ENCODE peak calls at places on chromosomes 1 and 21, in seven cellular contexts. O, D, W, A, S, Z and N are unnamed samples.

GRCh38 chr21:34113842-34114241 is 40.5 kb downstream of the MRPS6 start:
- DNase-seq in S (no peak), O (no peak), Z (no peak), A (no peak), W (no peak), D (no peak), N (no peak)

GRCh38 chr1:26991310-26992116 is 2.0 kb upstream of the TRNP1 start:
- DNase-seq in Z (peak), O (no peak), D (no peak), S (peak), A (no peak), W (no peak), N (no peak)

GRCh38 chr21:41283211-41283818 is 33.3 kb upstream of the FAM3B start:
- DNase-seq in S (peak), W (peak), A (peak), Z (peak), D (peak), O (no peak), N (peak)

GRCh38 chr1:211326528-211327340 is at the start of gene TRAF5:
- DNase-seq in D (no peak), S (peak), W (peak), O (no peak), A (no peak), Z (no peak), N (peak)

GRCh38 chr1:92502247-92502646 is 15.5 kb upstream of the GFI1 start:
- DNase-seq in Z (no peak), S (no peak), O (no peak), W (no peak), D (no peak), A (no peak), N (no peak)

GRCh38 chr1:76864383-76864782 is 2.9 kb upstream of the ST6GALNAC5 start:
- DNase-seq in A (no peak), S (no peak), Z (no peak), D (no peak), O (no peak), W (no peak), N (no peak)

GRCh38 chr1:241460098-241460873 is 59.3 kb downstream of the FH start:
- DNase-seq in S (no peak), W (no peak), O (no peak), Z (no peak), A (no peak), D (no peak), N (no peak)

GRCh38 chr1:12475158-12475934 is 142.7 kb downstream of the DHRS3 start:
- DNase-seq in S (peak), Z (peak), O (no peak), D (no peak), A (no peak), W (no peak), N (no peak)

GRCh38 chr21:29072873-29073221 is 601 bp downstream of the CCT8 start:
- DNase-seq in Z (peak), A (no peak), S (peak), W (peak), O (no peak), D (no peak), N (no peak)

GRCh38 chr1:33460947-33461629 is 11.4 kb upstream of the ZSCAN20 start:
- DNase-seq in Z (no peak), W (no peak), D (no peak), S (no peak), O (no peak), A (peak), N (no peak)

GRCh38 chr1:174225499-174226204 is 66.3 kb downstream of the RABGAP1L start:
- DNase-seq in W (no peak), O (no peak), Z (no peak), D (no peak), A (no peak), S (no peak), N (no peak)

GRCh38 chr1:39933956-39934941 is 20.7 kb upstream of the MFSD2A start:
- DNase-seq in O (no peak), A (no peak), W (no peak), S (no peak), D (no peak), Z (peak), N (no peak)

GRCh38 chr1:89381617-89382016 is 17.8 kb downstream of the GBP6 start:
- DNase-seq in D (no peak), W (no peak), A (no peak), O (no peak), S (peak), Z (peak), N (no peak)

GRCh38 chr1:228650946-228651345 is 84.3 kb upstream of the RHOU start:
- DNase-seq in S (no peak), W (no peak), A (no peak), O (no peak), Z (no peak), D (no peak), N (no peak)

GRCh38 chr21:44854391-44854663 is 19.2 kb downstream of the PTTG1IP start:
- DNase-seq in O (no peak), D (no peak), W (no peak), S (peak), Z (no peak), A (no peak), N (no peak)

GRCh38 chr1:109133815-109134214 is 19.9 kb downstream of the ELAPOR1 start:
- DNase-seq in W (no peak), S (no peak), Z (no peak), D (no peak), O (no peak), A (no peak), N (no peak)

GRCh38 chr1:244057474-244058385 is 6.6 kb downstream of the ZBTB18 start:
- DNase-seq in A (no peak), O (no peak), S (no peak), D (no peak), Z (no peak), W (no peak), N (no peak)

GRCh38 chr1:41539999-41540398 is 55.5 kb upstream of the EDN2 start:
- DNase-seq in O (no peak), D (no peak), W (no peak), A (no peak), S (no peak), Z (no peak), N (no peak)

GRCh38 chr1:45348966-45349677 is 8.9 kb upstream of the MUTYH start:
- DNase-seq in O (no peak), Z (no peak), W (no peak), S (no peak), D (no peak), A (no peak), N (peak)

GRCh38 chr1:180231506-180232420 is 1.7 kb downstream of the LHX4 start:
- DNase-seq in A (no peak), D (peak), Z (no peak), W (peak), O (no peak), S (peak), N (peak)

GRCh38 chr1:94540440-94541174 is 952 bp downstream of the F3 start:
- DNase-seq in S (no peak), O (no peak), A (no peak), W (no peak), D (no peak), Z (no peak), N (no peak)

GRCh38 chr1:29235955-29236742 is at the start of gene PTPRU:
- DNase-seq in D (no peak), A (no peak), W (peak), O (no peak), S (peak), Z (peak), N (peak)

GRCh38 chr21:26280715-26281310 is 110.2 kb upstream of the APP start:
- DNase-seq in D (no peak), Z (no peak), W (peak), A (no peak), O (no peak), S (no peak), N (peak)

GRCh38 chr1:24850353-24850905 is 79.6 kb downstream of the RUNX3 start:
- DNase-seq in A (no peak), D (no peak), O (no peak), S (no peak), W (no peak), Z (no peak), N (no peak)

GRCh38 chr1:211830055-211830329 is 571 bp downstream of the LPGAT1 start:
- DNase-seq in D (no peak), Z (no peak), S (no peak), W (no peak), A (no peak), O (no peak), N (no peak)

GRCh38 chr1:219257751-219258150 is 84.1 kb downstream of the LYPLAL1 start:
- DNase-seq in Z (no peak), W (no peak), D (no peak), S (no peak), O (no peak), A (no peak), N (no peak)

GRCh38 chr1:54788462-54788861 is 12.7 kb downstream of the TTC22 start:
- DNase-seq in Z (no peak), W (no peak), S (no peak), A (no peak), O (no peak), D (no peak), N (no peak)

GRCh38 chr1:54792686-54793282 is 8.3 kb downstream of the TTC22 start:
- DNase-seq in A (no peak), D (no peak), O (no peak), W (peak), S (no peak), Z (no peak), N (no peak)

GRCh38 chr1:54794401-54795099 is 6.6 kb downstream of the TTC22 start:
- DNase-seq in Z (peak), D (no peak), W (no peak), A (no peak), S (no peak), O (no peak), N (peak)

GRCh38 chr1:54795100-54795665 is 5.9 kb downstream of the TTC22 start:
- DNase-seq in W (peak), D (no peak), Z (no peak), S (no peak), A (no peak), O (no peak), N (peak)

GRCh38 chr1:54791880-54792522 is 9.1 kb downstream of the TTC22 start:
- DNase-seq in O (no peak), D (peak), A (no peak), W (peak), S (peak), Z (peak), N (no peak)
- TF ChIP-seq JUND in O (no peak), D (no peak), A (no peak), W (no peak), S (no peak), Z (no peak), N (no peak)

GRCh38 chr1:8539683-8540082 is 221.8 kb downstream of the SLC45A1 start:
- DNase-seq in D (no peak), A (no peak), W (no peak), Z (no peak), S (no peak), O (no peak), N (no peak)
- TF ChIP-seq JUND in D (no peak), A (no peak), W (no peak), Z (no peak), S (no peak), O (no peak), N (no peak)

DNA sequence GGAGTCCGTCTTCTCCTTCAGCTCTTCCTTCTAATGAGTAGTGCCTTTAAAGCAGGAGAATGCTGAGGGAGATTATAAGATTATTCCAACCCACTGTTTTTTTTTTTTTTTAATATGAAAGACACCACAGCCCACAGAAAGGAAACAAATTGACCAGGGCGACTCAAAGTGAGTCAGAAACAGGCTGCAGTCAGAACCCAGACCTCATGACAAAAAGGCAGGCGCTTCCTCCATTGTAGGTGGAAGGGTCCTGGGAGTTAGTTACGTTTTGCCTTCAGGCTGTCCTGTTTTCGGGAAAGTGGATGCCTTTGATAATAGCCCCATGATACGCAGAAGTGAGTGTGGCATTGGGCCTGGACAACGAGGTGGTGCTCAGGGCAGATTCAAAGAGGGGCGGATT is 21.0 kb downstream of the PLXNA2 start:
- DNase-seq in O (no peak), W (no peak), S (no peak), D (no peak), A (no peak), Z (no peak), N (no peak)
- TF ChIP-seq JUND in O (no peak), W (no peak), S (no peak), D (no peak), A (no peak), Z (no peak), N (no peak)

DNA sequence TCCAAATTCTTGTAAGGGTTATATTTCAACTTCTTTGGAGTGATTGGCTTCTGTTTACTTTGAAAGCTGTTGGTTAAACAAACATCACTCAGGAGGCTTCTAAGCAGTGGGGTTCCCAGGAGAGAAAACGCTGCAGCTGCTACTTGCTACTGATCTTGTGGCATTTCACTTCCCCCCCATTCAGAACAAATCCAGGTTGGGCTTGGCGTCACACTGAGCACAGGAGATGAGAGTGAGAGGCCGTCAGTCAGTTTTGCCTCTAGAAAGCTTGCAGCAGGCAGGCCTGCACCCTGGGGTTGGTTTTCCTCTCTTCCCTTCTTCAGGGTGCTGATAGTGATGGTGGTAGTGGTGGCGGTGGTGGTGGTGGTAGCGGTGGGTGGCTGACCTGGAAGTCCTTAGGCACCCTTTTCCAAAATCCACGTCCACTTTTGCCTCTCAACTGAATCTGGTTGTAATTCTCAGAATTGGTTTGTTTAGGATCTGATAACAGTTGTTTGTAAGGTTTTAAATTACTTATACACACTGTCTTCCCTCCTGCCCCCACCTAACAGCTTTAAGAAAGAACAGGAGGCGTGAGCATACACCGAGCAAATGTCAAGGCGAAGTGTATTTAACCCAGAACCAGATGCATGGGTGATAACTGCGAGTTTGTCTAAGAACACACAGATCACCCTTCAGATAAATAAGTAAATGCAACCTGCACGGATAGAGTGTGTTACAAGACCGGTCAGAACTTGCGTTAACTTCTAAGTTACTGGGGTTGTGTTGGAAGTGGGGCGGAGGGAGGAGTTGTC is 3.2 kb upstream of the PROX1 start:
- DNase-seq in O (no peak), D (no peak), S (no peak), A (no peak), Z (no peak), W (no peak), N (peak)
- TF ChIP-seq JUND in O (no peak), D (no peak), S (no peak), A (no peak), Z (no peak), W (no peak), N (no peak)

GRCh38 chr1:151061012-151061401 is 810 bp downstream of the MLLT11 start:
- DNase-seq in D (no peak), W (peak), O (no peak), Z (no peak), A (no peak), S (peak), N (no peak)

GRCh38 chr1:151058682-151059341 is 610 bp downstream of the CDC42SE1 start:
- DNase-seq in S (no peak), A (no peak), D (no peak), O (no peak), W (peak), Z (no peak), N (peak)

GRCh38 chr1:151059342-151060240 is at the start of gene CDC42SE1:
- DNase-seq in A (peak), D (peak), Z (peak), S (peak), W (peak), O (no peak), N (peak)

GRCh38 chr1:151061704-151062103 is 1.5 kb downstream of the MLLT11 start:
- DNase-seq in O (no peak), Z (no peak), S (no peak), W (no peak), D (no peak), A (no peak), N (no peak)

GRCh38 chr1:151060241-151061011 is at the start of gene MLLT11:
- DNase-seq in S (peak), D (no peak), A (no peak), O (no peak), W (peak), Z (no peak), N (peak)
- TF ChIP-seq JUND in S (no peak), D (no peak), A (no peak), O (no peak), W (no peak), Z (no peak), N (no peak)

DNA sequence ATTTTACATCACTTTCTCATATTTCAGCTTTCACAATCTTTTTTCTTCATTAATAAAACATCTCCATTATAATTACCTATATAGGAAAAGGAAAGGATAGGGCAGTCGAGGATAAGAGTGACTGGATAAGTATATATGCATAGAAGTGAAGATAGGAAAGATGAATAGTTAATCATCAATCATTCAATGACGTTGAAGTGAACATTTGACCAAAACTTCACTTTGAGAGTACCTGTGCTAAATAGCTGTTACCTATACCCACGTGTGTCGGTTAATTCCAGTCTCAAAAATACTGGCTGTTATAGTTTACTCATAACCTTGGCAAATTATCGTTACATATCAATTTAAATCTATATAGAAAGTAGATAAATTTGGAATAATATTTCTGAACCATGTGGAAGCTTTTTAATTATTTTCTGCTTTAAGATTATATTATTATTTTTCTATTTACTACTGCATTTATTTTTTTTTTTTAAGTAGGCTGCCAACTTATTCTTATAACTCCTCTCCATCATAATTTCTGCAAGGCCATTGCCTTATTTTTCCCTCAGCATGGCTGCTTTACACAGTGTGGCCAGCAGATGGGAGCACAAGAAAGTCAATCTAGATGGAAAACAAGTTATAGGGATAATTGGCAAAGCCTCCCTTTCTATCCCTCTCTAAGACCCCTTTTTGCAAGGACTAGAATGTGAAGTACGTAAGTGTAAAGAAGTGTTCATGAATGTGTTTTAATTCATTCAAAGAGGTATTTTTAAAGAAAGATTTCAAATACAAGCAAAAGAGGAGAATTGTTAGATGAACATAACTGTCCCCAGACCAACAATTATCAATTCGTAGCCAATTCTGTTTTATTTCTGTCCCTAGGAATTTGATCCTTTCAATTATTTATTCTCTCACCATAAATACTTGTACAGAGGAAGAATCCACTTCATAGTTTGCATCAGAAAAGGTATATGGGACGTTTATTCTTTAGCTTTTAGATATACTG is 290.4 kb downstream of the KCNT2 start:
- DNase-seq in O (no peak), Z (peak), W (no peak), A (no peak), S (peak), D (peak), N (peak)
- TF ChIP-seq JUND in O (no peak), Z (no peak), W (no peak), A (no peak), S (no peak), D (no peak), N (no peak)

GRCh38 chr1:185603158-185603557 is 131.0 kb upstream of the HMCN1 start:
- DNase-seq in Z (no peak), A (peak), S (no peak), O (no peak), D (no peak), W (no peak), N (no peak)

GRCh38 chr1:185610954-185611353 is 123.2 kb upstream of the HMCN1 start:
- DNase-seq in A (no peak), D (no peak), O (no peak), W (no peak), S (no peak), Z (no peak), N (no peak)

DNA sequence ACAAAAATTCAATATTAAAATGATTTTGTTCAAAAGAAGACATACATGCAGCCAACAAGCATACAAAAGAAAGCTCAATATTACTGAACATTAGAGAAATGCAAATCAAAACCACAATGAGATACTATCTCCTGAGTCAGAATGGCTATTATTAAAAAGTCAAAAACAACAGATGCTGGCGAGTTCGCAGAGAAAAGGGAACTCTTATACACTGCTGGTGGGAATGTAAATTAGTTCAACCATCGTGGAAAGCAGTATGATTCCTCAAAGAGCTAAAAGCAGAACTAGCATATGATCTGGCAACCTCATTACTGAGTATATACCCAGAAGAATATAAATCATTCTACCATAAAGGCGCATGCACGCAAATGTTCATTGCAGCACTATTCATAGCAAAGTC is 126.0 kb upstream of the HMCN1 start:
- DNase-seq in O (no peak), S (no peak), A (peak), W (no peak), Z (no peak), D (no peak), N (no peak)
- TF ChIP-seq JUND in O (no peak), S (no peak), A (no peak), W (no peak), Z (no peak), D (no peak), N (no peak)

DNA sequence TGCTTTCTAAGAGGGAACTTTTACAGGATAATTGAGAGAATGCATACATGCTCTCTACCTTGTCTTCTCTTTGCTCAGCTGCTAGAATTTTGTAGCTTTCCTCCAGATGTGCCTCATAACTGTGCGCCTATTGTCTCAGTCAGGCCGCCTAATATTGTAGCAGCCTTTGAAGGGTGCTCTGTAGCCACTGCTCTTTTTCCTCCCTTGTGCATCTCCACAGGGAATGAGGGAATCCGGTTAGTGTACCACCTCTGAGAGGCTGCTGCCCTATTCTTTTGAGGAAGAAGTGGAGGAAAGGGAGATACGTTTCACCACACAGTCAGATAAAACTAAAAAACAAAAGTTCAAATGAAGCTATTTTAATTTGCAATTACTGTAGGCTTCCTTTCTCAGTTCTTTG is 22.8 kb downstream of the TTC3 start:
- DNase-seq in W (no peak), O (no peak), D (no peak), Z (no peak), A (no peak), S (no peak), N (no peak)
- TF ChIP-seq JUND in W (no peak), O (no peak), D (no peak), Z (no peak), A (no peak), S (no peak), N (no peak)